ENCODE peak calls at places on chromosomes 6 and 20, in eight cellular contexts. X, L, Z, A, R, W, H and D are unnamed samples.
A peak's percentile ranks its signal among the peaks of the same experiment; 100 is the strongest.

GRCh38 chr6:22087960-22088716 is 208.7 kb downstream of the PRL start:
- DNase-seq in R (no peak), H (no peak), W (no peak), X (no peak), Z (no peak), L (no peak), A (no peak), D (no peak)

GRCh38 chr6:99875068-99875467 is 119.0 kb downstream of the MCHR2 start:
- DNase-seq in L (no peak), X (no peak), Z (no peak), W (no peak), R (no peak), A (no peak), H (no peak), D (no peak)

GRCh38 chr6:71888720-71889340 is 2.5 kb downstream of the RIMS1 start:
- DNase-seq in R (no peak), A (no peak), L (no peak), H (no peak), Z (no peak), X (peak; percentile 20), W (no peak), D (no peak)

GRCh38 chr6:43997342-43997677 is 129.9 kb downstream of the MRPL14 start:
- DNase-seq in R (no peak), X (no peak), L (no peak), Z (no peak), W (no peak), H (no peak), A (peak; percentile 76), D (no peak)

GRCh38 chr20:58640446-58640845 is 10.6 kb upstream of the STX16 start:
- DNase-seq in R (no peak), A (no peak), H (no peak), W (no peak), L (no peak), X (no peak), Z (no peak), D (no peak)

GRCh38 chr20:37558306-37558705 is 30.6 kb upstream of the BLCAP start:
- DNase-seq in H (no peak), L (no peak), X (no peak), Z (no peak), W (no peak), A (no peak), R (no peak), D (no peak)

GRCh38 chr20:32968833-32969241 is 35.4 kb downstream of the SUN5 start:
- DNase-seq in L (no peak), H (no peak), X (no peak), W (peak; percentile 24), A (no peak), Z (no peak), R (no peak), D (no peak)

GRCh38 chr6:116101790-116102189 is 1.1 kb downstream of the NT5DC1 start:
- DNase-seq in Z (no peak), X (no peak), L (no peak), H (no peak), W (no peak), A (no peak), R (no peak), D (no peak)

GRCh38 chr6:67292169-67292568 is 1342.9 kb upstream of the ADGRB3 start:
- DNase-seq in H (no peak), X (no peak), L (no peak), W (no peak), Z (no peak), A (no peak), R (no peak), D (no peak)

GRCh38 chr6:140434761-140435160 is 1060.3 kb upstream of the CITED2 start:
- DNase-seq in L (no peak), Z (no peak), X (no peak), A (no peak), W (no peak), R (no peak), H (no peak), D (no peak)

GRCh38 chr20:45041464-45042337 is 59.2 kb downstream of the KCNS1 start:
- DNase-seq in R (peak; percentile 73), Z (no peak), A (no peak), X (no peak), W (no peak), L (no peak), H (peak; percentile 67), D (no peak)

GRCh38 chr20:35499271-35499670 is 30.2 kb downstream of the C20orf173 start:
- DNase-seq in R (no peak), L (no peak), A (no peak), X (no peak), H (no peak), Z (no peak), W (no peak), D (no peak)

GRCh38 chr6:159971341-159972178 is 2.7 kb downstream of the IGF2R start:
- DNase-seq in H (no peak), W (no peak), Z (no peak), X (no peak), R (no peak), L (no peak), A (no peak), D (no peak)

GRCh38 chr6:52532457-52532856 is 44.4 kb downstream of the TRAM2 start:
- DNase-seq in W (no peak), Z (no peak), A (no peak), H (no peak), X (no peak), L (no peak), R (no peak), D (no peak)

GRCh38 chr20:35252037-35252461 is 25.6 kb downstream of the MMP24 start:
- DNase-seq in X (no peak), Z (no peak), R (no peak), L (no peak), W (peak; percentile 52), H (no peak), A (no peak), D (no peak)

GRCh38 chr20:47353697-47354387 is 2.7 kb downstream of the ZMYND8 start:
- DNase-seq in W (no peak), L (no peak), X (no peak), Z (no peak), A (no peak), R (no peak), H (no peak), D (no peak)

GRCh38 chr6:33336495-33336894 is 19.0 kb upstream of the ZBTB22 start:
- DNase-seq in R (no peak), W (no peak), X (no peak), H (no peak), L (no peak), Z (no peak), A (no peak), D (no peak)

GRCh38 chr6:118869894-118870665 is 23.9 kb upstream of the ASF1A start:
- DNase-seq in R (no peak), X (no peak), A (no peak), L (no peak), W (no peak), Z (no peak), H (peak; percentile 59), D (no peak)